ENCODE peak calls at places on chromosomes 5 and 9, in four cellular contexts. One of them, this sample, is unnamed.

GRCh38 chr9:137496601-137497375 is 37.7 kb upstream of the NSMF start:
- DNase-seq in HEK293T: no peak
- DNase-seq in K562: no peak
- DNase-seq in A549: no peak
- DNase-seq in this sample: no peak

GRCh38 chr5:175872287-175873089 is 1.1 kb downstream of the CPLX2 start:
- DNase-seq in HEK293T: no peak
- DNase-seq in A549: peak
- DNase-seq in K562: no peak
- DNase-seq in this sample: no peak

GRCh38 chr9:91039125-91039834 is 237.7 kb downstream of the SYK start:
- DNase-seq in HEK293T: no peak
- DNase-seq in A549: no peak
- DNase-seq in K562: no peak
- DNase-seq in this sample: no peak

GRCh38 chr9:129138476-129139232 is 27.4 kb downstream of the PTPA start:
- DNase-seq in A549: no peak
- DNase-seq in K562: no peak
- DNase-seq in HEK293T: no peak
- DNase-seq in this sample: no peak

GRCh38 chr9:77005216-77005615 is 14.2 kb upstream of the FOXB2 start:
- DNase-seq in A549: no peak
- DNase-seq in K562: no peak
- DNase-seq in HEK293T: no peak
- DNase-seq in this sample: no peak

GRCh38 chr5:73950441-73950873 is 324.5 kb downstream of the ARHGEF28 start:
- DNase-seq in A549: no peak
- DNase-seq in HEK293T: no peak
- DNase-seq in K562: no peak
- DNase-seq in this sample: no peak

GRCh38 chr5:96175090-96175489 is 213.4 kb upstream of the ELL2 start:
- DNase-seq in A549: peak
- DNase-seq in HEK293T: no peak
- DNase-seq in K562: no peak
- DNase-seq in this sample: peak

GRCh38 chr5:56852228-56853000 is 37.1 kb downstream of the MAP3K1 start:
- DNase-seq in K562: no peak
- DNase-seq in A549: no peak
- DNase-seq in HEK293T: no peak
- DNase-seq in this sample: no peak

GRCh38 chr5:166947045-166947444 is 1344.4 kb upstream of the WWC1 start:
- DNase-seq in HEK293T: no peak
- DNase-seq in K562: no peak
- DNase-seq in A549: no peak
- DNase-seq in this sample: no peak

GRCh38 chr5:154318691-154319090 is 127.1 kb upstream of the SAP30L start:
- DNase-seq in A549: no peak
- DNase-seq in K562: no peak
- DNase-seq in HEK293T: no peak
- DNase-seq in this sample: no peak

GRCh38 chr5:107607656-107608368 is 62.9 kb downstream of the EFNA5 start:
- DNase-seq in HEK293T: no peak
- DNase-seq in K562: no peak
- DNase-seq in A549: peak
- DNase-seq in this sample: no peak

GRCh38 chr5:142883025-142883424 is 112.8 kb downstream of the ARHGAP26 start:
- DNase-seq in HEK293T: no peak
- DNase-seq in A549: no peak
- DNase-seq in K562: no peak
- DNase-seq in this sample: no peak

GRCh38 chr5:64625678-64626077 is 64.6 kb upstream of the SHISAL2B start:
- DNase-seq in HEK293T: no peak
- DNase-seq in A549: peak
- DNase-seq in K562: no peak
- DNase-seq in this sample: no peak

GRCh38 chr9:96242829-96243228 is 59.1 kb downstream of the HSD17B3 start:
- DNase-seq in A549: no peak
- DNase-seq in HEK293T: no peak
- DNase-seq in K562: no peak
- DNase-seq in this sample: no peak

GRCh38 chr9:132168347-132168746 is 6.5 kb downstream of the NTNG2 start:
- DNase-seq in A549: no peak
- DNase-seq in K562: no peak
- DNase-seq in HEK293T: no peak
- DNase-seq in this sample: no peak

GRCh38 chr5:87119588-87119987 is 148.1 kb upstream of the RASA1 start:
- DNase-seq in HEK293T: no peak
- DNase-seq in A549: no peak
- DNase-seq in K562: no peak
- DNase-seq in this sample: no peak

GRCh38 chr5:37370864-37371726 is at the start of gene NUP155:
- DNase-seq in A549: peak
- DNase-seq in K562: peak
- DNase-seq in HEK293T: peak
- DNase-seq in this sample: peak

GRCh38 chr5:39186289-39186688 is 33.1 kb downstream of the FYB1 start:
- DNase-seq in HEK293T: no peak
- DNase-seq in A549: no peak
- DNase-seq in K562: no peak
- DNase-seq in this sample: no peak

GRCh38 chr5:149174847-149175234 is 33.5 kb downstream of the ABLIM3 start:
- DNase-seq in HEK293T: no peak
- DNase-seq in A549: no peak
- DNase-seq in K562: no peak
- DNase-seq in this sample: no peak

GRCh38 chr5:18961234-18961633 is 1026.8 kb downstream of the CDH18 start:
- DNase-seq in K562: no peak
- DNase-seq in HEK293T: no peak
- DNase-seq in A549: no peak
- DNase-seq in this sample: no peak

GRCh38 chr5:19777363-19777762 is 210.6 kb downstream of the CDH18 start:
- DNase-seq in K562: no peak
- DNase-seq in HEK293T: no peak
- DNase-seq in A549: no peak
- DNase-seq in this sample: no peak

GRCh38 chr9:127360205-127360604 is 36.8 kb upstream of the SLC2A8 start:
- DNase-seq in HEK293T: no peak
- DNase-seq in A549: no peak
- DNase-seq in K562: peak
- DNase-seq in this sample: no peak

GRCh38 chr5:81852277-81853004 is 101.5 kb upstream of the SSBP2 start:
- DNase-seq in K562: peak
- DNase-seq in HEK293T: no peak
- DNase-seq in A549: peak
- DNase-seq in this sample: no peak

GRCh38 chr9:111852291-111852690 is 44.3 kb upstream of the UGCG start:
- DNase-seq in A549: no peak
- DNase-seq in K562: no peak
- DNase-seq in HEK293T: no peak
- DNase-seq in this sample: no peak

DNA sequence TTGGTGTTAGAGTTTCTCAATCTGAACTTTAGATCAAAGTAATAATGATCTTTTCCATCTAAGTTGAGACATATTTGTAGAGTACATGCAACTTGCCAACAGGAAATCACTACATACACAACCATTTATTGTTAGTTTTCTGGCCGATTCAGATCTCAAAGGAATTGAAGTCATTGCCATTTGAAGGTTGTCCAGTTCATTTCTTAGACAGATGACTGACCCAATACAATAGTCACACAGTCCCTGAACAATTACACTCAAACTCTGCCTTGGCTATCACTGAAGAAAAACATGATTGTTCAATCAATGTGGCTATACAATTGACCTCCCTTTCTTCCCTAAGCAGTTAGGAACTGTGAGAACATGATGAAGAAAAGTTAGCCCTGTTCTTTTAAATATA is 753.2 kb upstream of the RIOK2 start:
- DNase-seq in A549: no peak
- DNase-seq in K562: no peak
- DNase-seq in HEK293T: no peak
- DNase-seq in this sample: no peak
- TF ChIP-seq BHLHE40 in A549: no peak
- TF ChIP-seq BHLHE40 in K562: no peak
- TF ChIP-seq BHLHE40 in HEK293T: no peak
- TF ChIP-seq BHLHE40 in this sample: no peak

GRCh38 chr5:91293131-91293530 is 90.0 kb downstream of the ARRDC3 start:
- DNase-seq in HEK293T: no peak
- DNase-seq in K562: no peak
- DNase-seq in A549: no peak
- DNase-seq in this sample: peak
- TF ChIP-seq BHLHE40 in HEK293T: no peak
- TF ChIP-seq BHLHE40 in K562: no peak
- TF ChIP-seq BHLHE40 in A549: no peak
- TF ChIP-seq BHLHE40 in this sample: peak

GRCh38 chr5:135441919-135442318 is 5.2 kb downstream of the DCANP1 start:
- DNase-seq in HEK293T: no peak
- DNase-seq in A549: no peak
- DNase-seq in K562: no peak
- DNase-seq in this sample: no peak
- TF ChIP-seq BHLHE40 in HEK293T: no peak
- TF ChIP-seq BHLHE40 in A549: no peak
- TF ChIP-seq BHLHE40 in K562: no peak
- TF ChIP-seq BHLHE40 in this sample: no peak

DNA sequence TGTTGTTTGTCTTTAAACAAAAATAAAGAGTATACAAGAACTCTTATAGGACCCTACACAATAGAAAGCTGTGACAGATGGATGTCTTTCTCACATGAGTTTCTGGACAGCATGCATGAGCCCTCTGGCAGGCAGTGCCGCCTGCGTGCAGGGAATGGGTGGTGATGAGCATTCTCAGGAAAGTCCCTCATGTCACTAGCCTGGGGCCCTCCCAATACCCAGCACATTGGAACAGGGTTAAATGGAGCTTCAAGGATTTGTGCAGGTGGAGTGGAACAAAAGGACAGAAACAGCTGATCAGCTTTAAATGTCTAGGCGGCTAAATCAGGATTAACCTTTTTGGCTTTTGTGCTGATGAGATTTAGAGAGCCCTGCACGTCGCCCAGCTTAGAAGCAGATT is 181.1 kb upstream of the CD180 start:
- DNase-seq in HEK293T: no peak
- DNase-seq in K562: no peak
- DNase-seq in A549: no peak
- DNase-seq in this sample: no peak
- TF ChIP-seq BHLHE40 in HEK293T: no peak
- TF ChIP-seq BHLHE40 in K562: no peak
- TF ChIP-seq BHLHE40 in A549: no peak
- TF ChIP-seq BHLHE40 in this sample: no peak

DNA sequence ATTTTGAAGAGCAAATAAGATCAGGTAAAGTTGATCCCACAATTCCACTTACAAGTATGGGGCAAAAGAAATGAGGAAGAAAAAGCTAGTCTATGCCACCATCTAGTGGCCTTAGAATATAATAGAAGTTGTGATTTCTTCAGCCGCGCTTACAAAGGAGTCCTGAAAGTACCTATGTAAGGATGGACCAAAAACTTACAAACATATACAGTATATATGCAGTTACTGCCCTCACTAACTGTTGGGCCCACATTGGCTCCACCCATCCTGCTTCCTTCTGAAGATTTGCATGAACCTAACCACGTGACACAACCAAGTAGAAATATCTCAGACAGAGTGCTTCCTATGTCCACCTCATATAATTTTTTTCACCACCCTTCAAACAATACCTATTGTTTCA is 11.7 kb upstream of the OR13D1 start:
- DNase-seq in K562: peak
- DNase-seq in HEK293T: peak
- DNase-seq in A549: peak
- DNase-seq in this sample: peak
- TF ChIP-seq BHLHE40 in K562: no peak
- TF ChIP-seq BHLHE40 in HEK293T: no peak
- TF ChIP-seq BHLHE40 in A549: no peak
- TF ChIP-seq BHLHE40 in this sample: no peak

GRCh38 chr9:117080996-117081395 is 333.9 kb downstream of the ASTN2 start:
- DNase-seq in A549: no peak
- DNase-seq in HEK293T: no peak
- DNase-seq in K562: no peak
- DNase-seq in this sample: no peak

GRCh38 chr9:117076571-117077300 is 338.1 kb downstream of the ASTN2 start:
- DNase-seq in K562: no peak
- DNase-seq in HEK293T: no peak
- DNase-seq in A549: no peak
- DNase-seq in this sample: no peak

GRCh38 chr9:117083440-117083984 is 331.3 kb downstream of the ASTN2 start:
- DNase-seq in K562: no peak
- DNase-seq in HEK293T: no peak
- DNase-seq in A549: no peak
- DNase-seq in this sample: no peak

GRCh38 chr9:117084221-117084620 is 330.6 kb downstream of the ASTN2 start:
- DNase-seq in HEK293T: no peak
- DNase-seq in K562: no peak
- DNase-seq in A549: no peak
- DNase-seq in this sample: no peak

GRCh38 chr9:117081641-117082317 is 333.1 kb downstream of the ASTN2 start:
- DNase-seq in A549: no peak
- DNase-seq in HEK293T: no peak
- DNase-seq in K562: no peak
- DNase-seq in this sample: no peak
- TF ChIP-seq BHLHE40 in A549: no peak
- TF ChIP-seq BHLHE40 in HEK293T: no peak
- TF ChIP-seq BHLHE40 in K562: no peak
- TF ChIP-seq BHLHE40 in this sample: no peak

DNA sequence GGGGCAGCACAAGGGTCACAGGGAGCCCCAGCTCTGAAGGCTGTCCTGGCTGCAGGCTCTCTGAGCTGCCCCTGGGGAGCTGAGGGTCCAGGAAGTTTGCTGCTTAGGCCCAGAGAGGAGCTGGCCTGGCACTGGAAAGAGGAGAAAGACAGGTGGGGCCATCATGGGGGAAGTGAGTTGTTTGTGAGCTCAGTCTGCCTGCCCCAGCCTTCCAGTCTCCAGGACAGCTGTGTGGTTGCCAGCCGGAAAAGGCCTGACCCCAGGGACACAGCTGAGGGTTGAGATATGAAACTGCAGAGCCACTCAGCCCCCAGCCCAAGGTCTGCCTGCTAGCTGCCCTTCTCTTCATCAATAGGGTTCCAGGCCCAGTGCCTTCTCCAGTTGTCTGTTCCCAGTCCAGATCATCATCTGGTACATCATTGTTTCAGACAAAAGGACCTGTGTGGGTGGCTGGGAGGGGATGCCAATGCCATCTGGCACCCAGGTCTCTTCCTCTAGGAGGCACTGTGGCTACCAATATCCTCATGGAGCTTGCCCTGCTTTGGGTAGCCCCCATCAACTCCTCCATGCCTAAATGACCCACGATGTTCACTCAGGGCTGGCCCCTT is 4.2 kb upstream of the DDX41 start:
- DNase-seq in HEK293T: no peak
- DNase-seq in K562: no peak
- DNase-seq in A549: no peak
- DNase-seq in this sample: no peak
- TF ChIP-seq BHLHE40 in HEK293T: no peak
- TF ChIP-seq BHLHE40 in K562: no peak
- TF ChIP-seq BHLHE40 in A549: no peak
- TF ChIP-seq BHLHE40 in this sample: no peak

This sample was measured in GM12878.